ENCODE peak calls at places on chromosome 18, in four cellular contexts. N is IMR-90, C is GM12878, X is PC-3. O is an unnamed sample.

GRCh38 chr18:23816740-23817139 is 127.5 kb downstream of the LAMA3 start:
- DNase-seq in N (no peak), C (no peak), X (no peak), O (no peak)

GRCh38 chr18:23131693-23132319 is 3.5 kb upstream of the CABLES1 start:
- DNase-seq in N (peak), C (peak), X (peak), O (peak)

GRCh38 chr18:62788891-62789290 is 73.5 kb downstream of the PHLPP1 start:
- DNase-seq in N (no peak), C (no peak), X (peak), O (no peak)

GRCh38 chr18:80253871-80254492 is 6.7 kb upstream of the PARD6G start:
- DNase-seq in N (no peak), C (no peak), X (peak), O (no peak)

GRCh38 chr18:23884712-23885375 is 129.7 kb upstream of the TTC39C start:
- DNase-seq in N (no peak), C (no peak), X (no peak), O (no peak)

GRCh38 chr18:70295633-70296188 is 6.9 kb downstream of the SOCS6 start:
- DNase-seq in N (peak), C (no peak), X (no peak), O (peak)

GRCh38 chr18:23108496-23108895 is 26.8 kb upstream of the CABLES1 start:
- DNase-seq in N (no peak), C (no peak), X (peak), O (no peak)

GRCh38 chr18:40469851-40470250 is 1485.2 kb upstream of the PIK3C3 start:
- DNase-seq in N (no peak), C (no peak), X (no peak), O (no peak)

GRCh38 chr18:38545071-38545470 is 979.5 kb upstream of the CELF4 start:
- DNase-seq in N (no peak), C (no peak), X (peak), O (no peak)
- TF ChIP-seq CTCF in N (no peak), C (peak), X (peak), O (no peak)

GRCh38 chr18:12880532-12880892 is 3.5 kb downstream of the PTPN2 start:
- DNase-seq in N (no peak), C (no peak), X (no peak), O (no peak)
- H3K4me3 ChIP-seq in N (no peak), C (peak), X (no peak), O (no peak)

DNA sequence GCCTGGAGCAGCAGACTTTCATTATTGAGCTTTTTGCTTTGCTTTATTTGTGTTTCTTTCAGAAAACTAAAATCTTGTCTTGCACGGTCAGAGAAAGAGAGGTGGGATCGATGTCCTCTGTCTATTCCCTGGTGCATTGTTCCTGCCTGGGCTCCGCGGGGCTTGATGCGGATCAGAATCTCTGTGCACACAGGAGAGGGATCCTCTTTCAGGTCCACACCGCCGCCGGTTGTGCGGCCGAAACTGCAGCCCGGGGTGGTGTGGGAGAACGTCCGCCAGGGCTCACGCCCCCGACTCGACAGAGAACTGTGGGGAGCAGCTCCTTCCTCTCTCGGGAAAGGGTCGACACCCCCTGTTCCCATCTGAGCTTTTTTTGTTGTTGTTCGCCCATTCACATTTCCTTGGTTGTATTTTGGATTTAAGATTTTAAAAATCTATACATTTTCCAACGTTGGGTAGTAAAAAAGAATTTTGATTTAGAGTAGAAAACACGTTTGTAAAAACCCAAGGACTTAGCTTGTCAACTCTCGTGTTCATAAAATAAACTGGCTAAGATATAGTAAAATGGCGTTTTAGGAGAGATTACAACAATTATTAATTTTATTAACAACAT is 23.6 kb upstream of the ZNF516 start:
- DNase-seq in N (peak), C (no peak), X (no peak), O (peak)
- TF ChIP-seq CTCF in N (no peak), C (no peak), X (no peak), O (no peak)

DNA sequence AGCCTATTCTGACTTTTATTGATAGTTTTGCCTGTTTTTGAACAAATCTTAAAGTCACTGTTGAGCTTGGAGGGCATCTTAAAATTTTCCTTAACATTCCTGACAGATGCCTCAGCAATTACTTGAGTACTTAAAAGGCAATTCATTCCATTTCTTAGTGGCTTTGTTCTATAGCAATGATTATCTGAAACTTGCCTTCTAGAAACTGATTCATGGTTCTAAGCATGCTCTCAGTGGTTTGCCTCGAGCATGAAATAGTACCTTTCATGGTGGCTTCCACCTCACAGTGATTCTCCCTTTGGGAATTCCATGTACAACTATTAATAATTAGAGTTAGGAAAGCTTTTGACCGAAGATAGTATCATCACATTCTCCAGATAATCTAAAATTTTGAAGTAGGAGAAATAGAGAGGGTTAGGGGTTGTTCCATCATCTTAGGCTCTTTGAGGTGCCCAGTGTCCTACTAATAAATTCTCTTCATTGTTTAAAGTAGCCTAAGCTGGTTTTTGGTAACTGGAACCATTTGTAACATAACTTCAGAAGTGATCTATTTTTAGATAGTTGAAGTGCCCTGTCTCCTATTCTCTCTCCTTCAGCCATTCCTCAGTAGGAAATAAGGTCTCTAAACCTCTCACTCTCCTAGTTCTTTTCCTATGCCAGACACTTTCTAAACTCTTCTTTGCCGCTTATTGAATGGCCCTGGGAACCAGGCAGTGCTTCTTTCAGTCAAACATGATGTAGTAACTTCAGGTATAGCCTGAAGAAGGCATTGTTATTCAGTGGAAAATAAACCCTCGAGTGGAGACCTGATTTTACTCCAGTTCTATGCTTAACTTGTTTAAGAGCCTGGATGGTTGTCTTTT is 156.1 kb downstream of the HAUS1 start:
- DNase-seq in N (peak), C (no peak), X (peak), O (peak)
- H3K4me3 ChIP-seq in N (no peak), C (no peak), X (no peak), O (no peak)

GRCh38 chr18:54647176-54647575 is 56.1 kb downstream of the DYNAP start:
- DNase-seq in N (peak), C (no peak), X (peak), O (no peak)
- TF ChIP-seq CTCF in N (peak), C (peak), X (peak), O (no peak)

DNA sequence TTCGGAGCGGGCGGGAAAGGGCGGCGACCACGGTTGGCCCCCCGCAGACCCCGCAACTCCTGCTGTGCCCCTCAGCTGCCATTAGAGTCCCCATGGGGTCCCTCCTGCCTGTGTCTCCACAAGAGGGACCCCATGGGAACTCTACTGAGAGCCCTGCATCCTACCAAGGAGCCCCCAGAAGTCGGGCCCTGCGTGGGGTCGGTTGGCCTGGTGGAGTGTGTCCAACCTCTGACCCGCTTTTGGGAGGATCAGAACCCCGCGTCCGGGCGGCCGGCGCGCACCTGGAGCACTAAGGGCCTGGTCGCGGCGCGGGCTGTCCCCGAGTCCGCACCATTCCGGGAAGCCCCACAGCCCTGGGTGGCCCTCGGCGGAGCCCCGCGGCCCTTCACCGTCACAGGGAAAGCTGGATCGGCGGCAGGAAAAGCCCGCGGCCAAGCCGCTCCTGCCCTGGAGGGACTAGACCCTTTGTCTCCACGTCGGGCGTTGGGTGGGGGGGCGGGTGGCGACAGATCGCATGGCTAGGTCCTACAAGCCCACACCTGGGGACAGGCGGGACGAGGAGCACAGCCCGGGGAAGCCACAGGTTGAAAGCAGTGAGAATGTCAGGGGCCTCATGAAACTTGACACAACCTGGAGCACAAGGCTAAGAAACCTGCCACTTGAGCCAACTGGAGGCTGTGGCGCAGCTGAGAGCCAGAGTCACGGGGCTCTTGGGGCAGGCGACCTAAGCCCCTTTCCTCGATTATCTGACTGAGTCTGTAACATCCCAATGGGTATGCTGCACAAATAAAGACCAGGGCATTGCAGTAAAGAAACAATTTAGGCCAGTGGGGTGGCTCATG is 11.2 kb upstream of the CXXC1 start:
- DNase-seq in N (no peak), C (no peak), X (no peak), O (no peak)
- H3K4me3 ChIP-seq in N (no peak), C (peak), X (no peak), O (peak)

GRCh38 chr18:34595673-34596072 is 114.4 kb upstream of the DTNA start:
- DNase-seq in N (peak), C (no peak), X (peak), O (peak)
- TF ChIP-seq CTCF in N (peak), C (no peak), X (peak), O (peak)

DNA sequence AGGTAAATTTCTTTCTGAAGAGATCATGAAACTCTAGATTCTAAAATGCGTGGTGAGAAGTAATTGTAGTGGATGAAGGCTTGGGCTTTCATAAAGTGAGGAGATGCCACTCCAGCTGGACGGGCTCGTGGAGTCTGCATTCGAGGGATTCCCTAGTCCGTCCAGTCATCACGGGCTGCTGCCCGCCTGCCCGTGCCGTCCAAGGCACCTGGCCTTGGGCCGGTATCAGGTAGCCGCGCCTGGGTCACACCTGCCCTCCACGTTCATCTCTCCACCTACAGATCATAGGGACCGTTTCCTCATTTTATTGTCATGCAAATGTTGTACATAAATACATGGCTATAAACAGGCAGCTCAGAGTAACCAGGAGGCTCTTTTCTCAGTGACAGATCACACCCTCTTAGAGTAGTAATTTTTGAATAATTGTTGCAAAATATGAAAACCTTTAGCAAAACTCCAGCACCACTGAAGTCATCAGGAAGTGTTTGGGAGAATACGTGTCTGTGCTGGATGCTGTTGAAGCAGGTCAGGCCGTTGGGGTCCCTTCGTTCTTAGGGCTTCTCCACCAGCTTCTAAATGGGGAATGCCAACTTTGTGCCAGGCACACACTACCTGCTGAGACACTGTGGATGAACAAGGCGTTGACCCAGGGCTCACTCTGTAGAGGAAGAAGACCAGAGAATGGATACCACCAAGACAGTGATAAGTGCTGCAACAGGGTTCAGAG is 112.6 kb downstream of the FAM210A start:
- DNase-seq in N (no peak), C (no peak), X (no peak), O (no peak)
- H3K4me3 ChIP-seq in N (no peak), C (peak), X (no peak), O (no peak)

GRCh38 chr18:72859088-72859487 is 8.7 kb downstream of the NETO1 start:
- DNase-seq in N (no peak), C (no peak), X (no peak), O (no peak)

GRCh38 chr18:72866901-72867701 is 686 bp downstream of the NETO1 start:
- DNase-seq in N (no peak), C (no peak), X (no peak), O (peak)

GRCh38 chr18:72867721-72868665 is at the start of gene NETO1:
- DNase-seq in N (no peak), C (no peak), X (peak), O (peak)

GRCh38 chr18:72866572-72866900 is 1.3 kb downstream of the NETO1 start:
- DNase-seq in N (no peak), C (no peak), X (peak), O (no peak)

GRCh38 chr18:72863754-72864153 is 4.0 kb downstream of the NETO1 start:
- DNase-seq in N (no peak), C (no peak), X (no peak), O (no peak)
- TF ChIP-seq CTCF in N (no peak), C (no peak), X (no peak), O (no peak)